ENCODE peak calls at places on chromosomes 3 and 15, in four cellular contexts. K, H, R and E are unnamed samples.

GRCh38 chr15:42094512-42094963 is at the start of gene PLA2G4D:
- DNase-seq in R (no peak), K (no peak), H (no peak), E (no peak)

GRCh38 chr3:35088943-35089342 is 550.4 kb upstream of the ARPP21 start:
- DNase-seq in H (no peak), R (no peak), K (no peak), E (no peak)

GRCh38 chr15:69303337-69304175 is 4.8 kb downstream of the PAQR5 start:
- DNase-seq in H (no peak), K (peak; percentile 7), R (no peak), E (peak; percentile 72)

GRCh38 chr3:120678331-120678845 is 3.7 kb downstream of the HGD start:
- DNase-seq in R (peak; percentile 35), H (no peak), K (peak; percentile 72), E (peak; percentile 51)

GRCh38 chr3:135106445-135106844 is 311.4 kb downstream of the EPHB1 start:
- DNase-seq in K (peak; percentile 7), H (peak; percentile 68), R (no peak), E (peak; percentile 82)

GRCh38 chr3:53079791-53080555 is 34.1 kb upstream of the SFMBT1 start:
- DNase-seq in R (no peak), H (no peak), K (no peak), E (no peak)

GRCh38 chr3:127749361-127749760 is 73.0 kb downstream of the MGLL start:
- DNase-seq in H (no peak), K (peak; percentile 33), R (no peak), E (no peak)

GRCh38 chr3:187783098-187783497 is 37.8 kb upstream of the BCL6 start:
- DNase-seq in H (no peak), R (no peak), K (peak; percentile 99), E (no peak)

DNA sequence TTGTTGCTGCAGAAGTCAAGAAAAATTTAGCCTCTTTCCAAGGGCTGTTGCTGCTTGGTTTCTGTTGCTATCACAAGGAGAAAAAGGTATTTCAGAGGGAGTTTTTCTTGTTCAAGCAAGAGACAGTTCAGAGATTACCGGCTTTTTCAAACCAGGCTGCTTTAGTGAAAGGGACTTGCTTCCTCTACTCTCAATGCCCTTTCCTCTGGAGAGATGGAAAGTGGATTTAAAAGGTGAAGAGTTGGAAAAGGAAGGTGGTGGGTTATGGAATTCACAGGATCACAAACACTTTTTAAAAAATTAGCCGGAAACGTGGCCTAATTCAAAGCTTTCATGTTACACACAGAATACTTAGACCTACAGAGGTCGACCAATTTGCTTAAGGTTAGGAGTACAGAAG is 1.1 kb downstream of the PARP6 start:
- DNase-seq in R (no peak), H (no peak), K (no peak), E (no peak)
- H3K4me3 ChIP-seq in R (peak overlapping the region; percentile 70), H (no peak overlapping the region), K (peak overlapping the region; percentile 88), E (peak overlapping the region; percentile 90)

GRCh38 chr15:37034392-37034791 is 66.0 kb downstream of the MEIS2 start:
- DNase-seq in K (no peak), H (no peak), R (no peak), E (no peak)
- H3K36me3 ChIP-seq in K (no peaks in the 10 kb centered on the region), H (peaks cover 31% of the 10 kb centered on the region), R (no peaks in the 10 kb centered on the region), E (no peaks in the 10 kb centered on the region)

GRCh38 chr3:181487236-181487978 is 224.3 kb upstream of the SOX2 start:
- DNase-seq in K (no peak), R (no peak), H (no peak), E (no peak)
- H2AFZ ChIP-seq in K (no peak overlapping the region), R (no peak overlapping the region), H (no peak overlapping the region), E (peak overlapping the region; percentile 60)

GRCh38 chr3:141797819-141798405 is 34.7 kb downstream of the GRK7 start:
- DNase-seq in H (no peak), K (no peak), R (no peak), E (no peak)
- H3K4me3 ChIP-seq in H (no peak overlapping the region), K (peak overlapping the region; percentile 40), R (no peak overlapping the region), E (peak overlapping the region; percentile 50)

GRCh38 chr15:50736823-50737222 is 28.7 kb downstream of the SPPL2A start:
- DNase-seq in K (no peak), H (no peak), R (no peak), E (no peak)

GRCh38 chr15:50735156-50735555 is 30.4 kb downstream of the SPPL2A start:
- DNase-seq in H (no peak), R (no peak), K (no peak), E (no peak)

GRCh38 chr15:50744601-50745000 is 20.9 kb downstream of the SPPL2A start:
- DNase-seq in R (no peak), K (peak; percentile 28), H (no peak), E (no peak)

GRCh38 chr15:50740955-50741354 is 24.6 kb downstream of the SPPL2A start:
- DNase-seq in K (no peak), H (no peak), R (no peak), E (no peak)
- H3K36me3 ChIP-seq in K (no peaks in the 10 kb centered on the region), H (peaks cover 68% of the 10 kb centered on the region), R (peaks cover 16% of the 10 kb centered on the region), E (no peaks in the 10 kb centered on the region)